ENCODE peak calls at places on chromosome 1, in seven cellular contexts. W, A, D, S, T, X and M are unnamed samples. For H3K4me1, the result is how much of the 10 kb centered on the place peaks cover.

GRCh38 chr1:221488531-221488930 is 253.4 kb downstream of the DUSP10 start:
- DNase-seq in W (no peak), A (no peak), D (no peak), S (no peak), T (no peak), X (no peak), M (no peak)

GRCh38 chr1:46183926-46184557 is 7.8 kb upstream of the P3R3URF start:
- DNase-seq in W (no peak), A (no peak), D (no peak), S (no peak), T (no peak), X (no peak), M (peak)

GRCh38 chr1:155083865-155084721 is 5.5 kb downstream of the EFNA3 start:
- DNase-seq in W (peak), A (peak), D (peak), S (peak), T (no peak), X (peak), M (peak)

GRCh38 chr1:244302889-244303609 is 148.7 kb downstream of the ADSS2 start:
- DNase-seq in W (peak), A (peak), D (peak), S (peak), T (no peak), X (no peak), M (peak)

GRCh38 chr1:1155258-1155657 is 18.4 kb upstream of the TTLL10 start:
- DNase-seq in W (no peak), A (no peak), D (no peak), S (no peak), T (no peak), X (no peak), M (no peak)

GRCh38 chr1:169460193-169460833 is 25.4 kb downstream of the SLC19A2 start:
- DNase-seq in W (no peak), A (no peak), D (no peak), S (peak), T (no peak), X (no peak), M (peak)

GRCh38 chr1:33455537-33456301 is 16.7 kb upstream of the ZSCAN20 start:
- DNase-seq in W (no peak), A (peak), D (no peak), S (peak), T (peak), X (peak), M (peak)

GRCh38 chr1:154759196-154759595 is 110.9 kb downstream of the KCNN3 start:
- DNase-seq in W (no peak), A (no peak), D (no peak), S (no peak), T (no peak), X (no peak), M (no peak)

GRCh38 chr1:231049121-231049979 is 9.3 kb upstream of the FAM89A start:
- DNase-seq in W (no peak), A (no peak), D (no peak), S (no peak), T (no peak), X (no peak), M (no peak)

GRCh38 chr1:20358761-20359263 is 68.1 kb downstream of the VWA5B1 start:
- DNase-seq in W (peak), A (peak), D (peak), S (peak), T (no peak), X (peak), M (peak)

GRCh38 chr1:47436979-47437517 is 796 bp upstream of the FOXD2 start:
- DNase-seq in W (no peak), A (no peak), D (peak), S (peak), T (no peak), X (no peak), M (no peak)

GRCh38 chr1:156117414-156118174 is 3.1 kb downstream of the LMNA start:
- DNase-seq in W (no peak), A (no peak), D (no peak), S (no peak), T (no peak), X (no peak), M (no peak)

GRCh38 chr1:199399996-199400714 is 627.4 kb upstream of the NR5A2 start:
- DNase-seq in W (no peak), A (no peak), D (no peak), S (no peak), T (no peak), X (no peak), M (no peak)

GRCh38 chr1:197907846-197908616 is 5.6 kb downstream of the C1orf53 start:
- DNase-seq in W (no peak), A (no peak), D (no peak), S (no peak), T (no peak), X (no peak), M (no peak)

GRCh38 chr1:93360111-93360510 is 14.4 kb downstream of the DR1 start:
- DNase-seq in W (no peak), A (no peak), D (no peak), S (no peak), T (no peak), X (no peak), M (no peak)

GRCh38 chr1:16066245-16066644 is 7.2 kb downstream of the FAM131C start:
- DNase-seq in W (no peak), A (no peak), D (no peak), S (no peak), T (no peak), X (no peak), M (no peak)

GRCh38 chr1:184974086-184974836 is at the start of gene NIBAN1:
- DNase-seq in W (peak), A (peak), D (peak), S (peak), T (peak), X (peak), M (peak)

GRCh38 chr1:202159534-202160371 is 649 bp downstream of the PTPN7 start:
- DNase-seq in W (peak), A (no peak), D (no peak), S (no peak), T (no peak), X (no peak), M (peak)
- H3K4me3 ChIP-seq in W (peak), A (no peak), D (no peak), S (peak), T (peak), X (no peak), M (peak)

GRCh38 chr1:12598914-12599463 is 19.0 kb downstream of the DHRS3 start:
- DNase-seq in W (no peak), A (no peak), D (no peak), S (peak), T (no peak), X (no peak), M (peak)
- H3K4me1 ChIP-seq in W (under half), A (half or more), D (half or more), S (under half), T (under half), X (half or more), M (under half)

GRCh38 chr1:225888898-225889690 is at the start of gene LEFTY1:
- DNase-seq in W (peak), A (no peak), D (peak), S (no peak), T (no peak), X (no peak), M (peak)
- H3K4me3 ChIP-seq in W (peak), A (no peak), D (peak), S (no peak), T (no peak), X (no peak), M (peak)

DNA sequence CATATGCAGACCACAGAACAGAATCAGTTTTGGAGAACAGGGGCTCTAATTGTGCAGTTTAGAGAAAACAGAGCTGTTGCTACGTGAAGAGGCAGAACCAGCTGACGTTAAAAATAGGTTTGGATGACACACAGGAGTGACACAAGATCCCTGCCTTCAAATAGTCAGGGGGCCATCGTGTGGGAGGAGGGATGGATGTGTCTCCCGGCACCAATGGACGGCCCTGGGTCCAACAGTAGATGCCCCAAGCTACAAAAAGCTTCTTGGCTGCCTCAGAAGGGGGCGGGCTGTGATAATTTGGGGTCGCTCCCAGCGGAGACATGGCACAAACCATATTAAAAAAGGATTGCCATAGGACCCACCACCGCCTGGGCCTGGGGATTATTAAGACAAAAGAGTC is 87.9 kb downstream of the MRPL37 start:
- DNase-seq in W (no peak), A (no peak), D (no peak), S (no peak), T (peak), X (no peak), M (no peak)
- H3K4me1 ChIP-seq in W (half or more), A (half or more), D (under half), S (under half), T (under half), X (under half), M (under half)

DNA sequence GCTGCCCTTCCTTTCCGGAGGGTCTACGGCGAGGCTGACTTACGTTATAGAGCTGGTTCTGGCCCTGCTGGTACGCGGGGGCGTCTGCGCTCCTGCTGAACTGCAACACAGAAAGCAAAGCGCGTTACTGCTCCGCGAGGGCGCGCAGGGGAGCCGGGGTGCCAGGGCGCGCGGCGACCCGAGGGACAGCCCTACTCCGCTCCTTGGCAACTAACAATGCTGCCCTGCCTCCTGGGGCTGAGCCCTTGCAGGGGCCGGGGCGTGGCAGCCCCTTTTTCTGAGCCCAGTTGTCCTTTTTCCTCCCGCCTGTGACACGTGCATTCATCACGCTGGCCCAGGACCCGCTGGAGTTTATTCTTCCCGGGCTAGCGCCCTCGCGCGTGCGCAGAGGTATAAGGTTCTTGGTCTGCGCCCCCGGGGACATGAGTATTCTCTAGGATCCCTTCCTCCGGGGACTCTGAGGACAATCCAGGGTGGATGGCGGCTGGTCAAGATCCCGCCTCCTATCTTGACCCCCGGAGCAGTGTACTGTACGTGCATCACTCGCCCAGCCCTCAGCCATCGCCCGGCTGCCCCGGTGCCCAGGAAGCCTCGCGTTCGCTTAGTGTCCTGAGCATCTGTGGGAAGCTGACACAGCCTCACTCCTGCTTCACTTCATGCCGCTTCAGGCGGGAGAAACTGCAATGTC is 78.9 kb downstream of the CD247 start:
- DNase-seq in W (no peak), A (peak), D (no peak), S (peak), T (no peak), X (no peak), M (peak)
- H3K4me3 ChIP-seq in W (peak), A (no peak), D (no peak), S (peak), T (peak), X (peak), M (peak)

DNA sequence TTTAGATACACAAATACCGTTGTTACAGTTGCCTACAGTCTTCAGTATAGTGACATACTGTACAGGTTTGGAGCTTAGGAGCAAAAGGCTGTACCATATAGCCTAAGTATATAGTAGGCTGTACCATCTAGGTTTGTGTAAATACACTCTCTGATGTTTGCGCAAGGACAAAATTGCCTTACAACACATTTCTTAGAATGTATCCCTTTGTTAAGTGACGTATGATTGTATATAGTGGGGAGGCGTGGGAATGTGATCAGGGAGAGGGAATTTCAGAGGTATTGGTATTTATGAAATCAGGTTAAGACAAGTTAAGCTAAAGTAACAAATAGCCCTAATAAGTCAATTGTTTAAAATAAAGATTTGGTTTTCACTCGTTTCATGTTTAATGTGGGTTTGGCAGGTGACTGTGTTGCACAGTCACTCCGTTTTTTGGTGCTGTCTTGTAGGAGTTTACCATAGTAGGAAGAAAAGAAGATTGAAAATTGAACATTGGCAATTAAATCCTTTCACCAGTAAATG is 2.7 kb downstream of the GORAB start:
- DNase-seq in W (no peak), A (no peak), D (no peak), S (no peak), T (no peak), X (no peak), M (no peak)
- H3K4me1 ChIP-seq in W (under half), A (under half), D (under half), S (under half), T (under half), X (under half), M (under half)

DNA sequence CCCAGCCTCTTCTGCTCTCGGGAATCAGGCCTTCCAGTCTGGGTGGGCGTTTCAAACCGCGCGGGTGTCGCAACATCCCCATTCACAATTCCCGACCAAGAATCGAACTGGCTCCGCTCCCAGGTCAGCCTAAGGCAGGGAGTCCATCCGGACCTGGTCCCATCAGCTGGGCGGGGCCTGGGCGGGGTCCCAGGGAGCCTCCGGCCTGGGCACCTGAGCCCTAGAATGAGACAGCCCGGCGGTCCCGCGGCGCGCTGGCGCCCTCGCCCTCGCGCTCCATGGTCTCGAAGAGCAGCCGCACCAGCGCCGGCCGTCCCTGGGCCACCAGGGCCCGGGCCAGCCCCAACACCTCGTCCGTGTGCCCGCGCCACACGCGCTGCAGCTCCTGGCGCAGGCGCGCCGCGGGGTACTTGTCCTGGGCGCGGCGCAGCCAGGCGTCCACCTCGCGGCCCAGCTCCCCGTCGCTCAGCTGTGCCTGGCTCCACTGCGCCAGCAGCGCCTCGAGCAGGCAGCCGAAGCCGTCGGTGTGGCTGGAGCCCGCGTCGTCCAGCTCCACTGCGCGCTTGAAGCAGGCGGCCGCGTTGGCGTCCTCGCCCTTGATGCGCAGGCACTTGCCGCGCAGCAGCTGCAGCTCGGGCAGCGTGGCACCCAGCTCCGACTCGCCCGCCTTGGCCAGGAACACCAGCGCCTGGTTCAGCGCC is 16.9 kb upstream of the PARS2 start:
- DNase-seq in W (no peak), A (no peak), D (no peak), S (no peak), T (no peak), X (no peak), M (no peak)
- H3K4me3 ChIP-seq in W (no peak), A (no peak), D (no peak), S (no peak), T (no peak), X (no peak), M (no peak)

GRCh38 chr1:170678196-170678595 is 14.3 kb downstream of the PRRX1 start:
- DNase-seq in W (no peak), A (no peak), D (no peak), S (no peak), T (no peak), X (no peak), M (no peak)
- H3K4me1 ChIP-seq in W (under half), A (under half), D (under half), S (under half), T (under half), X (under half), M (under half)

GRCh38 chr1:17207046-17207445 is 2.1 kb downstream of the PADI1 start:
- DNase-seq in W (peak), A (no peak), D (peak), S (no peak), T (peak), X (no peak), M (no peak)
- H3K4me3 ChIP-seq in W (no peak), A (no peak), D (no peak), S (no peak), T (no peak), X (no peak), M (no peak)